ENCODE peak calls at places on chromosomes 2 and 18, in seven cellular contexts. Z is endodermal cell, K is upper lobe of right lung, R is IMR-90, G is foreskin fibroblast, M is lung, D is H9. T is an unnamed sample.

GRCh38 chr18:57581301-57581934 is 5.1 kb downstream of the FECH start:
- DNase-seq in Z (no peak), K (no peak), R (no peak), G (no peak), M (no peak), D (no peak), T (no peak)

GRCh38 chr2:183164111-183165015 is 40.1 kb downstream of the NUP35 start:
- DNase-seq in Z (no peak), K (no peak), R (no peak), G (no peak), M (no peak), D (no peak), T (no peak)

GRCh38 chr2:15947431-15947830 is 7.1 kb downstream of the MYCN start:
- DNase-seq in Z (no peak), K (no peak), R (no peak), G (no peak), M (no peak), D (no peak), T (no peak)

GRCh38 chr2:43178055-43178598 is 48.3 kb downstream of the ZFP36L2 start:
- DNase-seq in Z (no peak), K (no peak), R (no peak), G (no peak), M (no peak), D (no peak), T (no peak)

GRCh38 chr2:229412686-229413085 is 141.6 kb upstream of the PID1 start:
- DNase-seq in Z (no peak), K (no peak), R (no peak), G (no peak), M (no peak), D (no peak), T (no peak)

GRCh38 chr2:162967137-162967536 is 128.6 kb upstream of the KCNH7 start:
- DNase-seq in Z (no peak), K (no peak), R (no peak), G (no peak), M (no peak), D (no peak), T (no peak)

GRCh38 chr2:127175821-127176354 is 44.2 kb downstream of the CYP27C1 start:
- DNase-seq in Z (peak), K (no peak), R (peak), G (peak), M (no peak), D (no peak), T (no peak)

GRCh38 chr2:134700730-134701129 is 18.1 kb downstream of the TMEM163 start:
- DNase-seq in Z (no peak), K (no peak), R (no peak), G (no peak), M (no peak), D (no peak), T (no peak)

GRCh38 chr2:39855856-39856255 is 76.8 kb upstream of the THUMPD2 start:
- DNase-seq in Z (no peak), K (no peak), R (no peak), G (no peak), M (no peak), D (no peak), T (no peak)

GRCh38 chr2:221018262-221018661 is 553.8 kb downstream of the EPHA4 start:
- DNase-seq in Z (no peak), K (no peak), R (no peak), G (no peak), M (no peak), D (no peak), T (no peak)

GRCh38 chr18:45014047-45014501 is 333.4 kb downstream of the SETBP1 start:
- DNase-seq in Z (peak), K (no peak), R (peak), G (peak), M (no peak), D (peak), T (no peak)

GRCh38 chr2:121189656-121190381 is 95.2 kb downstream of the TFCP2L1 start:
- DNase-seq in Z (peak), K (no peak), R (no peak), G (no peak), M (no peak), D (peak), T (no peak)

GRCh38 chr2:70510213-70510820 is 43.3 kb downstream of the TGFA start:
- DNase-seq in Z (peak), K (no peak), R (no peak), G (no peak), M (no peak), D (no peak), T (peak)

GRCh38 chr2:134183679-134184078 is 70.2 kb upstream of the MGAT5 start:
- DNase-seq in Z (no peak), K (no peak), R (no peak), G (no peak), M (no peak), D (no peak), T (no peak)

GRCh38 chr2:202765435-202765834 is 106.1 kb downstream of the ICA1L start:
- DNase-seq in Z (no peak), K (no peak), R (no peak), G (no peak), M (no peak), D (no peak), T (no peak)

GRCh38 chr2:17306706-17307105 is 211.5 kb downstream of the RAD51AP2 start:
- DNase-seq in Z (no peak), K (no peak), R (peak), G (peak), M (no peak), D (no peak), T (no peak)

GRCh38 chr2:134056226-134056625 is 197.6 kb upstream of the MGAT5 start:
- DNase-seq in Z (no peak), K (no peak), R (no peak), G (no peak), M (no peak), D (no peak), T (no peak)

DNA sequence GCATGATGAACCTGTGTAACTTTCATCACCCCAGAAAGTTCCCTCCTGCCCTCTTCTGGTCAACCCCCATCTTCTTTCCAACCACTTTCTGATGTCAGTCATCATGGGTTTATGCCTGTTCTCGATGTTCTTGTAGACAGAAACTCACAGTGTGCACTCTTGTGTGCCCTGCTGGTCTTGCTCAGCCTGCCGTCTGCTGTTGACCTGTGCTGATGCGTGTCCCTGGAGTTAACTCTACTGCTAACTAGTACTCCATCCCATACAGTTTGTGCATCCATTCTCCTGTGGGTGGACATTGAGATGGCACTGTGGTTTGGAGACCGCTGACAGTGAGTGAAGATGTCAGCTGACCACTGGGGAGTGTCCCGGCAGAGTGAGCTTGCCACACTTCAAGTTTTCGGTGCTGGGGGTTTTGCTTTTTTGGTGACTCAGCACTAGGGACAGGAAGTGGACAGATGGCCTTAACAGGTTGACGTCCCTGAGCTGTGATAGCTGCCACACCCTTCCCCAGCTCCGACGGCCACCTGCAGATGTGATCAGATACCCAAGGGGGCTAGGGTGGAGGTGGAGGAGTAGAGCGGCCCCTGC is 14.8 kb downstream of the KLHL29 start:
- DNase-seq in Z (no peak), K (no peak), R (no peak), G (no peak), M (no peak), D (no peak), T (no peak)
- TF ChIP-seq CTCF in Z (peak), K (no peak), R (no peak), G (no peak), M (no peak), D (no peak), T (no peak)

GRCh38 chr2:96529376-96530143 is 7.0 kb upstream of the ARID5A start:
- DNase-seq in Z (peak), K (peak), R (no peak), G (no peak), M (no peak), D (no peak), T (no peak)

GRCh38 chr2:96530144-96530430 is 6.5 kb upstream of the ARID5A start:
- DNase-seq in Z (peak), K (peak), R (no peak), G (no peak), M (no peak), D (no peak), T (no peak)

GRCh38 chr2:96527052-96527964 is 9.2 kb upstream of the ARID5A start:
- DNase-seq in Z (peak), K (peak), R (peak), G (no peak), M (no peak), D (peak), T (no peak)

GRCh38 chr2:96527990-96528679 is 8.4 kb upstream of the ARID5A start:
- DNase-seq in Z (no peak), K (peak), R (peak), G (peak), M (no peak), D (no peak), T (no peak)

GRCh38 chr2:96528680-96529375 is 7.7 kb upstream of the ARID5A start:
- DNase-seq in Z (peak), K (peak), R (no peak), G (no peak), M (no peak), D (no peak), T (no peak)
- TF ChIP-seq CTCF in Z (peak), K (no peak), R (no peak), G (no peak), M (no peak), D (peak), T (no peak)

DNA sequence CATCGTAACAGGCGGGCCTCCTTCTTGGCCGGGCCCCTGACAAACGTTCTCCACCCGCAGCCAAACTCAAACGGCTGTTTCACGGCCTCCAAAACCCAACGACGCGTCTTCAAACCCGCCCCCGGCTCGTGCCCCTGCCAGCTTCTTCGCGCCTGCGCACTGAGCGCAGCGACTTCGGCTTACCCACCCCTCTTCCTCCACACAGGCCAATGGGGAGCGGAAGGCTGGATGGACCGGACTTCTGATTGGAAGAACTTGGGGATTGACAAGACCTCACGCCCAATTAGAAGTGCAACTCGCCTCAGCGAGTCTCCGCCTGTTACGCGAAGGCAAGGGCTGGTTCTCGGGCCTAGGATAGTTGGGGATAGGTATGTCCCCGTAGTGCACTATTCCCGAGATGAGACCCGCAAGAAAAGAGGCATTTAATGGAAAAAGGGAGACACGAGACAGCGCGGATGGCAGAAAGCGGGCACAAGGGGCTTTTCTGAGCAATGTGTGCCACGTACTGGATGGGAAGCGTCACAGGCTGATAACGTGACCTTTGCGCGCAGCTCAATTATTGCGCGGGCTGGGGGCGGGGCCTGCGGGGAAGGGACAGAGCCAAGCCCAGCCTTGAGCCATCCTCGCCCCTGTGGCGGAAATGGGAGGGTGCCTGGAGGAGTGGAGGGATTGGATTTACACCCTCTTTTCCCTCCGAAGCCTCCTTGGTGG is at the start of gene LAPTM4A:
- DNase-seq in Z (peak), K (peak), R (peak), G (peak), M (peak), D (peak), T (peak)
- TF ChIP-seq CTCF in Z (peak), K (peak), R (no peak), G (no peak), M (no peak), D (no peak), T (peak)

GRCh38 chr2:114550895-114551793 is 108.7 kb downstream of the DPP10 start:
- DNase-seq in Z (peak), K (no peak), R (peak), G (no peak), M (peak), D (peak), T (no peak)
- TF ChIP-seq CTCF in Z (peak), K (peak), R (peak), G (peak), M (peak), D (peak), T (peak)

GRCh38 chr2:46990231-46990588 is 74.6 kb upstream of the MCFD2 start:
- DNase-seq in Z (no peak), K (no peak), R (no peak), G (no peak), M (no peak), D (no peak), T (no peak)

GRCh38 chr2:46991985-46992384 is 76.4 kb upstream of the MCFD2 start:
- DNase-seq in Z (no peak), K (no peak), R (no peak), G (no peak), M (no peak), D (no peak), T (no peak)

GRCh38 chr2:46988230-46988629 is 72.6 kb upstream of the MCFD2 start:
- DNase-seq in Z (no peak), K (no peak), R (no peak), G (no peak), M (no peak), D (no peak), T (no peak)

GRCh38 chr2:46989491-46990230 is 74.1 kb upstream of the MCFD2 start:
- DNase-seq in Z (no peak), K (no peak), R (no peak), G (no peak), M (no peak), D (no peak), T (no peak)

DNA sequence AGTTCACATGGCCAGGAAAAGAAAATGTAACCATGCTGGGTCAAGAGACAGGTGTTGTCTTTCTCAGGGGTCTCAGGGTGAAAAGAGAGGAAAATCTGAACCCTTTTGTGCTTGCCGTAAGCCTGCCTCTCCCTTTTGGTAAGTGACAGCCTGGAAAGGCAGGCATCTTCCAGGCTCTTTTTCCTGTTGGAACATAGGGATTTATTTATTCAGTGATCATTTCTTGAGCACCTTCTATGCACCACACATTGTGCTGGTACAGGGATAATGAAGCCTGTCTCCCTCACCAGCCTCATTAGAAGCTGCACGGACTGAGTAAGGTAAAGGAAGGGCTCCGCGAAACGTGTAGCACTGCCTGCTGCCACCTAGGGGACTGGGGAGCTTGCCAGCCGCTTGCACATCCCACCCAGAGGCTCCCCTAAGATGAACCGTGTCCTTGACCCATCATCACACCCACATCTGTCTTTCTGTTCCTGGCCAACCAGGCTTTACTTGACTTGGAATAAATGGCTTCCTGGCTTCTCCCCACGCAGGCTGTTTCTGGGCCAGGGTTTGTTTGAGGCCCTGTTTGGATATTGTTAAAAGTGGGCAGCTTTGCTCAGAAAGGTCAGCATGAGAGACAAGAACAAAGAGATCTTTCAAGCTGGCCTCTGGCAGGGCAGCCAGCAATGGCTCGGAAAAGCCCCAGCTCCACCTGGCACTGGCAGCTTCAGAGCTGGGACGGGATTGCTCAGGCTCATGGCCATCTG is 73.3 kb upstream of the MCFD2 start:
- DNase-seq in Z (peak), K (no peak), R (no peak), G (no peak), M (no peak), D (peak), T (no peak)
- TF ChIP-seq CTCF in Z (peak), K (no peak), R (no peak), G (no peak), M (no peak), D (peak), T (no peak)

DNA sequence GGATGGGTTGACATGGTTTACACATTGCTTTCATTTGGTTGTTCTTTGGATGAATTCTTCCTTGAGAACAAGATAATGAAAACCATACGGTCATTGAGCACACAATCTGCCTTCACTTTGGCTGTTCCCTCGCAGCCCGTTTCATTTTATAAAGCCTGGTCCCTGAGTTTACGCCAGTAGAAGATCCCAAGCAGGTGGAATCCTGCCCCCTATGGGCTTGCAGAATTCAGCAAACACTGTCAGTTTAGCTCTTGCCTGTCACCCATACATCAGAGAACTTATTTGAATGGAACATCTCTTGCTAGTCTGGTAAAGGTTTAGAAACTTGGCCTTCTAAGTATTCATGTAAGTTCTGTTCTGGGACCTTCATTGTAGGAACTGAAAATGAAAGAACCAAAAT is 666.4 kb upstream of the ZEB2 start:
- DNase-seq in Z (peak), K (no peak), R (peak), G (peak), M (no peak), D (peak), T (no peak)
- TF ChIP-seq CTCF in Z (peak), K (peak), R (no peak), G (no peak), M (no peak), D (peak), T (no peak)

DNA sequence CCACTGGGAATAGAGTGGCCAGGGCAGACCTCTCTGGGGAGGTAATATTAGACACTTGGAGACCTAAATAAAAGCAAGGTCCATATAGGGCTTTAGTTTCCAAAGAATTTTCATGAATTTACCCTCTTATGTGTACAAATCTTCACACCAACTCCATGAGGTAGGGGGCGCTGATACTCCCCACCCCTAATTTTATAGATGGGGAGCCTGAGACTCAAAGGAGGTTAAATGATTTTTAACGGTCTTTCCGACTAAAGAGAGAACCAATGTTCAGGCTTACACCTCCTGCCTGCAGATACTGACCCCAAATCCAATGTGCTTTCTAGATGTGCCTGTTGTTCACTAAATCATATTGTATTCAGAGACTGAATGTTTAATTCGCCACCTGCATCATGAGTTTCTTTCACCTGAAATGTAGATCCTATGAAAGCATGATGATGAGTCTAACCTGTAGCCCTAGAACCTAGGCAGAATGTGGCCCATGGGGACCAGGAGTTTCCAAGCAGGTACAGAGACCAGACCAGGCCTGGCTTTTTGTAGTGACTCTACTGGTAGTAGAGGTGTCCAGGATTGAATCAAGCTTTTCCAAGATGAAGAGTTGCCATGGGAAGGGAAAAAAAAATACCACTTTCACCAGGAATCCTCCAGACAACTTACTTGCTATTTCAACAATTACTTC is 16.8 kb upstream of the PAX3 start:
- DNase-seq in Z (no peak), K (no peak), R (no peak), G (no peak), M (no peak), D (no peak), T (no peak)
- TF ChIP-seq CTCF in Z (peak), K (no peak), R (no peak), G (no peak), M (no peak), D (peak), T (no peak)

DNA sequence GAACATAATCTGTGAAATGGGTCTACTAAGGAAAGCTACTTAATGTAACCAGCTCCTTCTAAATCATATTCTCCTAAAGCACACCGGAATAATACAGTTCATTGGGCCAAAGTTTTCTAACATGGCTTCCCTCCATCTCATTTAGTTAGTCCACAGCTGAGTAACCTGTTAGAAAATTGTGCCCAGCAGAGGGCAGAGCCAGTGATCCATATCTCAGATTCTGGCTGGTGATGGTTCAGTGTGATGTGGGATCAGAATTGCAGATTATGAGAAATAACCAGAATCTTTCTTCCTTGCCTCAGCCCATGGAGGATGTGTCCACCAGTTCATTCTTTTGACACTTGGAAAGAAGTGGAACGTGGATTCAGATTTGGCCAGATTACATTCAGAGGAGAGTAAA is 9.4 kb upstream of the CTLA4 start:
- DNase-seq in Z (no peak), K (no peak), R (no peak), G (no peak), M (no peak), D (no peak), T (no peak)
- TF ChIP-seq CTCF in Z (peak), K (no peak), R (no peak), G (no peak), M (no peak), D (peak), T (no peak)

GRCh38 chr2:176092270-176093144 is at the start of gene HOXD13:
- DNase-seq in Z (peak), K (no peak), R (no peak), G (no peak), M (no peak), D (peak), T (peak)

GRCh38 chr2:176093889-176094232 is 1.3 kb downstream of the HOXD13 start:
- DNase-seq in Z (no peak), K (no peak), R (no peak), G (no peak), M (no peak), D (no peak), T (no peak)

GRCh38 chr2:176091329-176092258 is 927 bp upstream of the HOXD13 start:
- DNase-seq in Z (no peak), K (no peak), R (no peak), G (no peak), M (no peak), D (peak), T (peak)

GRCh38 chr2:176094307-176094706 is 1.8 kb downstream of the HOXD13 start:
- DNase-seq in Z (peak), K (no peak), R (no peak), G (no peak), M (no peak), D (peak), T (peak)

GRCh38 chr2:176093145-176093888 is 796 bp downstream of the HOXD13 start:
- DNase-seq in Z (peak), K (no peak), R (no peak), G (peak), M (no peak), D (peak), T (peak)
- TF ChIP-seq CTCF in Z (peak), K (no peak), R (no peak), G (peak), M (no peak), D (peak), T (no peak)

T was measured in osteocyte.